ENCODE peak calls at places on chromosomes 16 and 17, in four cellular contexts. One of them, this sample, is unnamed.
A peak's percentile ranks its signal among the peaks of the same experiment; 100 is the strongest.

GRCh38 chr16:5176505-5176904 is 78.9 kb upstream of the EEF2KMT start:
- DNase-seq in astrocyte of the cerebellum: no peak
- DNase-seq in GM10248: no peak
- DNase-seq in stimulated activated CD4-positive, alpha-beta T cell treated with anti-CD3 and anti-CD28 coated beads, Interleukin-4, amount 100 ng/mL, for 48 hours: no peak
- DNase-seq in this sample: no peak

GRCh38 chr16:543301-544164 is 16.0 kb downstream of the CAPN15 start:
- DNase-seq in astrocyte of the cerebellum: no peak
- DNase-seq in stimulated activated CD4-positive, alpha-beta T cell treated with anti-CD3 and anti-CD28 coated beads, Interleukin-4, amount 100 ng/mL, for 48 hours: no peak
- DNase-seq in GM10248: no peak
- DNase-seq in this sample: no peak

GRCh38 chr17:30290696-30291570 is 811 bp downstream of the BLMH start:
- DNase-seq in stimulated activated CD4-positive, alpha-beta T cell treated with anti-CD3 and anti-CD28 coated beads, Interleukin-4, amount 100 ng/mL, for 48 hours: peak; percentile 11
- DNase-seq in GM10248: peak; percentile 59
- DNase-seq in astrocyte of the cerebellum: no peak
- DNase-seq in this sample: no peak

GRCh38 chr17:55053855-55054254 is 85.3 kb downstream of the STXBP4 start:
- DNase-seq in GM10248: no peak
- DNase-seq in astrocyte of the cerebellum: no peak
- DNase-seq in stimulated activated CD4-positive, alpha-beta T cell treated with anti-CD3 and anti-CD28 coated beads, Interleukin-4, amount 100 ng/mL, for 48 hours: no peak
- DNase-seq in this sample: no peak

GRCh38 chr16:25297151-25297787 is 39.6 kb upstream of the ZKSCAN2 start:
- DNase-seq in astrocyte of the cerebellum: no peak
- DNase-seq in GM10248: no peak
- DNase-seq in stimulated activated CD4-positive, alpha-beta T cell treated with anti-CD3 and anti-CD28 coated beads, Interleukin-4, amount 100 ng/mL, for 48 hours: no peak
- DNase-seq in this sample: no peak

GRCh38 chr17:63930951-63931575 is 1.1 kb downstream of the CD79B start:
- DNase-seq in stimulated activated CD4-positive, alpha-beta T cell treated with anti-CD3 and anti-CD28 coated beads, Interleukin-4, amount 100 ng/mL, for 48 hours: peak; percentile 57
- DNase-seq in astrocyte of the cerebellum: no peak
- DNase-seq in GM10248: peak; percentile 84
- DNase-seq in this sample: no peak

GRCh38 chr17:40462343-40463121 is 19.3 kb downstream of the IGFBP4 start:
- DNase-seq in stimulated activated CD4-positive, alpha-beta T cell treated with anti-CD3 and anti-CD28 coated beads, Interleukin-4, amount 100 ng/mL, for 48 hours: no peak
- DNase-seq in GM10248: no peak
- DNase-seq in astrocyte of the cerebellum: no peak
- DNase-seq in this sample: no peak

GRCh38 chr16:77833906-77834599 is 45.7 kb downstream of the VAT1L start:
- DNase-seq in stimulated activated CD4-positive, alpha-beta T cell treated with anti-CD3 and anti-CD28 coated beads, Interleukin-4, amount 100 ng/mL, for 48 hours: no peak
- DNase-seq in astrocyte of the cerebellum: peak; percentile 86
- DNase-seq in GM10248: no peak
- DNase-seq in this sample: peak; percentile 60

GRCh38 chr16:31382485-31383161 is 10.5 kb upstream of the ITGAD start:
- DNase-seq in stimulated activated CD4-positive, alpha-beta T cell treated with anti-CD3 and anti-CD28 coated beads, Interleukin-4, amount 100 ng/mL, for 48 hours: peak; percentile 61
- DNase-seq in astrocyte of the cerebellum: no peak
- DNase-seq in GM10248: peak; percentile 83
- DNase-seq in this sample: peak; percentile 30

GRCh38 chr16:23650674-23651073 is 9.4 kb downstream of the DCTN5 start:
- DNase-seq in stimulated activated CD4-positive, alpha-beta T cell treated with anti-CD3 and anti-CD28 coated beads, Interleukin-4, amount 100 ng/mL, for 48 hours: no peak
- DNase-seq in astrocyte of the cerebellum: no peak
- DNase-seq in GM10248: no peak
- DNase-seq in this sample: no peak

GRCh38 chr16:66844009-66844341 is 239 bp upstream of the CA7 start:
- DNase-seq in astrocyte of the cerebellum: no peak
- DNase-seq in stimulated activated CD4-positive, alpha-beta T cell treated with anti-CD3 and anti-CD28 coated beads, Interleukin-4, amount 100 ng/mL, for 48 hours: no peak
- DNase-seq in GM10248: no peak
- DNase-seq in this sample: no peak

GRCh38 chr17:31654936-31655335 is 204.1 kb downstream of the COPRS start:
- DNase-seq in astrocyte of the cerebellum: no peak
- DNase-seq in stimulated activated CD4-positive, alpha-beta T cell treated with anti-CD3 and anti-CD28 coated beads, Interleukin-4, amount 100 ng/mL, for 48 hours: no peak
- DNase-seq in GM10248: no peak
- DNase-seq in this sample: no peak

GRCh38 chr17:69448431-69449102 is 34.1 kb downstream of the MAP2K6 start:
- DNase-seq in astrocyte of the cerebellum: peak; percentile 39
- DNase-seq in GM10248: no peak
- DNase-seq in stimulated activated CD4-positive, alpha-beta T cell treated with anti-CD3 and anti-CD28 coated beads, Interleukin-4, amount 100 ng/mL, for 48 hours: no peak
- DNase-seq in this sample: peak; percentile 22

GRCh38 chr16:88347656-88348376 is 34.9 kb upstream of the ZNF469 start:
- DNase-seq in astrocyte of the cerebellum: no peak
- DNase-seq in stimulated activated CD4-positive, alpha-beta T cell treated with anti-CD3 and anti-CD28 coated beads, Interleukin-4, amount 100 ng/mL, for 48 hours: no peak
- DNase-seq in GM10248: peak; percentile 63
- DNase-seq in this sample: no peak